ENCODE peak calls at places on chromosome 16, in nine cellular contexts. D is HepG2, G is endothelial cell of umbilical vein, P is testis, T is adrenal gland, F is heart left ventricle, W is ovary, J is right lobe of liver, M is A549. B is an unnamed sample.

GRCh38 chr16:54986404-54986803 is 55.7 kb downstream of the IRX5 start:
- DNase-seq in D (no peak), G (no peak), P (no peak), T (no peak), F (no peak), W (no peak), J (no peak), M (no peak), B (no peak)

GRCh38 chr16:66408181-66409048 is 18.7 kb upstream of the BEAN1 start:
- DNase-seq in D (peak; percentile 93), G (peak; percentile 86), P (peak; percentile 26), T (peak; percentile 58), F (peak; percentile 60), W (no peak), J (no peak), M (peak; percentile 70), B (no peak)

GRCh38 chr16:19808061-19808621 is 76.5 kb downstream of the GPRC5B start:
- DNase-seq in D (no peak), G (no peak), P (peak; percentile 56), T (peak; percentile 66), F (peak; percentile 33), W (no peak), J (no peak), M (peak; percentile 84), B (no peak)

GRCh38 chr16:58451945-58452401 is 48.0 kb upstream of the NDRG4 start:
- DNase-seq in D (peak; percentile 85), G (peak; percentile 73), P (no peak), T (no peak), F (no peak), W (no peak), J (no peak), M (peak; percentile 90), B (peak; percentile 55)

GRCh38 chr16:67375161-67375560 is 18.1 kb downstream of the TPPP3 start:
- DNase-seq in D (no peak), G (no peak), P (peak; percentile 44), T (no peak), F (peak; percentile 18), W (no peak), J (no peak), M (no peak), B (no peak)

GRCh38 chr16:54411555-54411954 is 125.0 kb upstream of the IRX3 start:
- DNase-seq in D (no peak), G (no peak), P (no peak), T (peak; percentile 66), F (peak; percentile 53), W (no peak), J (no peak), M (no peak), B (no peak)

GRCh38 chr16:55568151-55568693 is 1.7 kb downstream of the CAPNS2 start:
- DNase-seq in D (no peak), G (no peak), P (no peak), T (no peak), F (no peak), W (no peak), J (no peak), M (no peak), B (no peak)

GRCh38 chr16:29804020-29804419 is 2.3 kb upstream of the MAZ start:
- DNase-seq in D (no peak), G (no peak), P (no peak), T (peak; percentile 59), F (no peak), W (no peak), J (no peak), M (no peak), B (no peak)

GRCh38 chr16:80527297-80527696 is 13.5 kb upstream of the DYNLRB2 start:
- DNase-seq in D (peak; percentile 15), G (peak; percentile 57), P (peak; percentile 71), T (no peak), F (no peak), W (no peak), J (no peak), M (peak; percentile 37), B (peak; percentile 57)

GRCh38 chr16:66070140-66070887 is 296.2 kb upstream of the CDH5 start:
- DNase-seq in D (no peak), G (no peak), P (peak; percentile 43), T (peak; percentile 77), F (peak; percentile 84), W (peak; percentile 91), J (peak; percentile 56), M (no peak), B (no peak)

GRCh38 chr16:50151744-50152143 is 1.4 kb upstream of the TENT4B start:
- DNase-seq in D (no peak), G (no peak), P (no peak), T (peak; percentile 55), F (no peak), W (no peak), J (peak; percentile 35), M (no peak), B (no peak)

GRCh38 chr16:79623076-79623475 is 22.5 kb upstream of the MAF start:
- DNase-seq in D (no peak), G (no peak), P (no peak), T (no peak), F (no peak), W (no peak), J (no peak), M (no peak), B (no peak)

GRCh38 chr16:82603784-82604411 is 22.9 kb upstream of the CDH13 start:
- DNase-seq in D (peak; percentile 13), G (peak; percentile 68), P (peak; percentile 58), T (peak; percentile 62), F (peak; percentile 47), W (no peak), J (no peak), M (peak; percentile 18), B (no peak)

GRCh38 chr16:50771366-50771765 is 29.5 kb downstream of the CYLD start:
- DNase-seq in D (no peak), G (no peak), P (no peak), T (no peak), F (no peak), W (no peak), J (no peak), M (no peak), B (no peak)

GRCh38 chr16:11183951-11184350 is 72.1 kb downstream of the SOCS1 start:
- DNase-seq in D (no peak), G (no peak), P (no peak), T (no peak), F (no peak), W (no peak), J (no peak), M (no peak), B (no peak)

GRCh38 chr16:46688657-46689491 is at the start of gene VPS35:
- DNase-seq in D (peak; percentile 99), G (peak; percentile 99), P (peak; percentile 100), T (peak; percentile 100), F (peak; percentile 100), W (peak; percentile 99), J (peak; percentile 100), M (peak; percentile 99), B (peak; percentile 99)

GRCh38 chr16:46691720-46692119 is 2.3 kb downstream of the ORC6 start:
- DNase-seq in D (no peak), G (peak; percentile 57), P (no peak), T (no peak), F (no peak), W (no peak), J (no peak), M (no peak), B (peak; percentile 25)

GRCh38 chr16:46690281-46691178 is 1.1 kb downstream of the ORC6 start:
- DNase-seq in D (peak; percentile 79), G (peak; percentile 25), P (peak; percentile 62), T (no peak), F (no peak), W (no peak), J (no peak), M (no peak), B (peak; percentile 29)

GRCh38 chr16:46688101-46688656 is 799 bp downstream of the VPS35 start:
- DNase-seq in D (no peak), G (peak; percentile 48), P (peak; percentile 55), T (peak; percentile 77), F (no peak), W (no peak), J (no peak), M (no peak), B (no peak)

GRCh38 chr16:46689492-46690280 is at the start of gene ORC6:
- DNase-seq in D (peak; percentile 97), G (peak; percentile 80), P (peak; percentile 100), T (peak; percentile 99), F (peak; percentile 99), W (peak; percentile 98), J (peak; percentile 98), M (peak; percentile 97), B (peak; percentile 99)
- TF ChIP-seq POLR2A in D (peak; percentile 87), G (no peak), P (no peak), T (no peak), F (no peak), W (no peak), J (no peak), M (peak; percentile 51), B (peak; percentile 89)

GRCh38 chr16:78175287-78175686 is 75.8 kb downstream of the WWOX start:
- DNase-seq in D (no peak), G (no peak), P (no peak), T (no peak), F (no peak), W (no peak), J (no peak), M (no peak), B (no peak)
- TF ChIP-seq POLR2A in D (no peak), G (no peak), P (no peak), T (no peak), F (no peak), W (no peak), J (no peak), M (no peak), B (no peak)

GRCh38 chr16:30948956-30949654 is at the start of gene ORAI3:
- DNase-seq in D (no peak), G (peak; percentile 52), P (peak; percentile 83), T (peak; percentile 86), F (peak; percentile 88), W (peak; percentile 80), J (peak; percentile 89), M (peak; percentile 57), B (peak; percentile 70)
- TF ChIP-seq POLR2A in D (peak; percentile 20), G (peak; percentile 68), P (peak; percentile 14), T (peak; percentile 62), F (peak; percentile 15), W (no peak), J (peak; percentile 89), M (peak; percentile 27), B (peak; percentile 52)

DNA sequence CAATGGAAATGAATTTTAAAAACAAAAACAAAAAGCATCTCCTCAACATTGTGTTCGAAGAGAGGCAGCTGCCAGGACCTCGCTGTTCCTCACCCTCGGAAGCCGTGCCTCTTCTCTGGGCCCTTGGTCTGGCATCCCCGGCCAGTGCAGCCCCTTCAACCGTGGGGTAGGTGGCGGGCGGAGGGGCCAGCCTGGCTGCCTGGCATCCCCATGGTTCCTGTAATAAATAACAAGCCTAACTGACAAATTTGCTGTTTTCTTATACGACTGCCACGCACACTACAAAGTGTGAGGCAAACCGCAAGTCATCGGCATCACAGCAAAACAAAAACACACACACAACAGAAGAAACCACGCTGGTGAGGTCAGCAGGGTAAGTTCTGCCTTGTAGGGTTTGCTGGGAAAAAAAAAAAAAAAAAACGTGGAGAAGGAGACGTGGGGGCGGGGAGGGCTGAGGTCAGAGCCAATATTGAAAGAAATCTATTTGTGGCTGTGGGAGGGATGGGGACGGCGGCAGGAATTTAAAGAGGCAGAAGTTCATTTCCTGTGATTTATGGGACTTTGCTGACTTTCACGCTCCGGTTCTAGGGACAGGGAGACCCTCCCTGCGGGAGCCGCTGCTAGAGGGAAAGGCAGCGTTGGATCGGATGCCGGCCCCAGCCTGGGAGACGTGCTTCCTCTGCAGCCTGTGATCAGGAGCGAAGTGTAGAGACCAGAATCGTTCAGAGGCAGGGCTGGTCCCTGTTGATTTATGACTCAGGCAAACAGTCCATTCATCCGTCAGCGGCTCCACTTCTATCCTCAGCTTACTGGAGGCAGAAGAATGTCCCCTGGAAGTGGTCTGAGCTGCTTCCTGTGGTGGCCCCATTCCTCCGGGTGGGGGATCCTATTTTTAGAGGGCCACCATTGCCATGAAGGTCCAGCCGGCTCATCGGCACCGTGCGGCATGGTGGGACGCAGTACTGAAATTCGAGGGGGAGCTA is 162.8 kb downstream of the FOXL1 start:
- DNase-seq in D (peak; percentile 29), G (peak; percentile 92), P (no peak), T (peak; percentile 57), F (peak; percentile 80), W (no peak), J (no peak), M (peak; percentile 62), B (no peak)
- TF ChIP-seq POLR2A in D (no peak), G (peak; percentile 75), P (no peak), T (no peak), F (no peak), W (no peak), J (no peak), M (no peak), B (no peak)

B was measured in erythroblast.